ENCODE peak calls at places on chromosome 7, in eight cellular contexts. V is HCT116, D is spleen, W is sigmoid colon, I is K562, B is transverse colon, R is breast epithelium, Q is endothelial cell of umbilical vein. J is an unnamed sample.
A peak's percentile ranks its signal among the peaks of the same experiment; 100 is the strongest.

GRCh38 chr7:98281757-98282652 is 519 bp downstream of the BRI3 start:
- DNase-seq in W (peak; percentile 78), Q (peak; percentile 32), B (peak; percentile 45), I (peak; percentile 26), V (no peak), R (peak; percentile 41), D (peak; percentile 95), J (peak; percentile 46)

GRCh38 chr7:155201325-155202087 is 96.2 kb upstream of the INSIG1 start:
- DNase-seq in D (no peak), R (no peak), I (no peak), V (no peak), B (no peak), Q (no peak), W (no peak), J (no peak)

GRCh38 chr7:81626008-81626407 is 143.8 kb downstream of the HGF start:
- DNase-seq in R (no peak), Q (peak; percentile 10), D (no peak), V (no peak), I (no peak), W (no peak), B (no peak), J (no peak)

GRCh38 chr7:141027043-141027442 is 12.3 kb upstream of the MRPS33 start:
- DNase-seq in R (no peak), V (no peak), B (no peak), I (no peak), Q (no peak), W (no peak), D (no peak), J (no peak)

GRCh38 chr7:73519867-73520672 is 2.0 kb downstream of the BAZ1B start:
- DNase-seq in Q (no peak), W (no peak), I (peak; percentile 67), D (peak; percentile 62), R (no peak), V (no peak), B (peak; percentile 12), J (no peak)

GRCh38 chr7:37433166-37433565 is 15.5 kb downstream of the ELMO1 start:
- DNase-seq in B (no peak), D (no peak), R (no peak), Q (peak; percentile 36), W (no peak), V (no peak), I (peak; percentile 11), J (no peak)

GRCh38 chr7:54995631-54996340 is 23.0 kb upstream of the EGFR start:
- DNase-seq in D (no peak), B (no peak), Q (peak; percentile 80), I (peak; percentile 18), W (no peak), V (peak; percentile 71), R (no peak), J (no peak)

GRCh38 chr7:36638140-36638539 is 86.2 kb downstream of the AOAH start:
- DNase-seq in D (no peak), I (no peak), R (no peak), B (no peak), V (no peak), W (no peak), Q (no peak), J (no peak)

GRCh38 chr7:137501561-137501960 is 158.0 kb upstream of the PTN start:
- DNase-seq in W (no peak), B (no peak), I (no peak), Q (no peak), D (no peak), R (no peak), V (no peak), J (no peak)

GRCh38 chr7:8125680-8126444 is 136.1 kb downstream of the ICA1 start:
- DNase-seq in R (peak; percentile 20), D (peak; percentile 91), B (peak; percentile 42), W (no peak), Q (no peak), V (no peak), I (no peak), J (peak; percentile 38)

DNA sequence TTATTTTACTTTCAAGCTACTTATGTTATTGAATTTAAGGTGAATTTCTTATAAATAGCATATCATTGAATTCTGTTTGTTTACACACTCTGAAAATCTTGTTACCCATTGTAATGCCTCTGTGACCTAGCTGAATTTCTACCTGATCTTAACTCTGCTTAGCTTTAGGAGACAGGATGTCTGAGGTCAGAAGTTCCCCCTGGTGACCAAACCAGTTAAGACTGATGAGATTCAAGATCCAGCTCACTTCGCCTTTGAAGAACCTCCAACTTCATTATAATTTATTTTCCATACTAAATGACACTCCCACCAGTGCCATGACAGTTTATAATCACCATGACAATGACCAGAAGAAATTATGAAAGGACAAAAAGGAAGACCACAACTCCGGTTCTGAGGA is 213.4 kb upstream of the CDC14C start:
- DNase-seq in I (no peak), W (no peak), V (no peak), Q (no peak), B (no peak), R (no peak), D (no peak), J (no peak)
- TF ChIP-seq POLR2AphosphoS5 in I (no peak), W (no peak), V (no peak), Q (no peak), B (no peak), R (no peak), D (no peak), J (no peak)

GRCh38 chr7:50317697-50318640 is 13.5 kb downstream of the IKZF1 start:
- DNase-seq in W (no peak), D (peak; percentile 85), V (no peak), R (no peak), I (no peak), B (no peak), Q (no peak), J (no peak)
- H3K27me3 ChIP-seq in W (no peaks in the 10 kb centered on the region), D (no peaks in the 10 kb centered on the region), V (peaks cover 22% of the 10 kb centered on the region), R (peaks cover 4% of the 10 kb centered on the region), I (no peaks in the 10 kb centered on the region), B (no peaks in the 10 kb centered on the region), Q (no peaks in the 10 kb centered on the region), J (peaks cover 11% of the 10 kb centered on the region)

DNA sequence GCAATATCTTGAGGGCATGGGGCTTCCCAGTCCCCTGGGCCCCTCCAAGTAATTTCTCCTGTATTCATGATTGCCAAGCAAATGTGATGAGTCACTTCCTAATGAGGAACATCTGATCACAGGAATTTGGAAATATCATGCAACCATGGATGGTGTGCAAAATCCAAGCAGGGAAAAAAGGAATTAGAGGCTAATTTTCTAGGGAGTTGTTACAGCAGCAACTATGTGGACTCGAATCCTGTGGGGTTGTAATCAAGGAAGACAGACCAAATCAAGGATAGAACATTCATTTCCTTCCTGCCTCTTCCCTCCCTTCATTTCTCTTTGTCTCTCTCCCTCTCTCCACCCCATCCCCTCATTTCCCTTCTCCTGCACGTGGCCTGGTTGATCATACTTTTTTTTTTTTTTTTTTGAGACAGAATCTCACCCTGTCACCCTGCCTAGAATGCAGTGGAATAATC is 23.9 kb upstream of the AGFG2 start:
- DNase-seq in W (no peak), B (no peak), V (no peak), Q (peak; percentile 60), D (no peak), I (no peak), R (no peak), J (no peak)
- TF ChIP-seq POLR2AphosphoS5 in W (no peak), B (no peak), V (no peak), Q (peak; percentile 20), D (no peak), I (no peak), R (no peak), J (no peak)

GRCh38 chr7:151385626-151386300 is 24.1 kb downstream of the WDR86 start:
- DNase-seq in V (no peak), R (no peak), B (no peak), I (no peak), D (no peak), W (no peak), Q (no peak), J (no peak)
- H3K27me3 ChIP-seq in V (no peaks in the 10 kb centered on the region), R (no peaks in the 10 kb centered on the region), B (peaks cover 28% of the 10 kb centered on the region), I (peaks cover 83% of the 10 kb centered on the region), D (peaks cover 46% of the 10 kb centered on the region), W (peaks cover 12% of the 10 kb centered on the region), Q (peaks cover 16% of the 10 kb centered on the region), J (peaks cover 25% of the 10 kb centered on the region)

GRCh38 chr7:27243340-27244163 is 950 bp downstream of the EVX1 start:
- DNase-seq in D (no peak), I (no peak), W (no peak), V (no peak), Q (no peak), R (no peak), B (peak; percentile 10), J (no peak)
- TF ChIP-seq POLR2AphosphoS5 in D (no peak), I (no peak), W (no peak), V (no peak), Q (no peak), R (no peak), B (no peak), J (no peak)

GRCh38 chr7:407706-408539 is 111.7 kb downstream of the PDGFA start:
- DNase-seq in I (no peak), R (no peak), B (no peak), D (peak; percentile 41), Q (no peak), W (no peak), V (no peak), J (peak; percentile 17)
- H3K27me3 ChIP-seq in I (peaks cover 72% of the 10 kb centered on the region), R (peaks cover 2% of the 10 kb centered on the region), B (peaks cover 2% of the 10 kb centered on the region), D (peaks cover 25% of the 10 kb centered on the region), Q (peaks cover 4% of the 10 kb centered on the region), W (no peaks in the 10 kb centered on the region), V (peaks cover 20% of the 10 kb centered on the region), J (no peaks in the 10 kb centered on the region)

GRCh38 chr7:102268635-102269034 is 18.0 kb upstream of the SH2B2 start:
- DNase-seq in D (no peak), Q (no peak), V (no peak), W (no peak), R (no peak), B (no peak), I (no peak), J (no peak)

GRCh38 chr7:102271158-102271798 is 15.4 kb upstream of the SH2B2 start:
- DNase-seq in I (no peak), D (no peak), B (no peak), W (no peak), Q (no peak), V (no peak), R (no peak), J (no peak)

GRCh38 chr7:102272075-102272916 is 14.4 kb upstream of the SH2B2 start:
- DNase-seq in W (peak; percentile 85), I (peak; percentile 81), B (peak; percentile 83), D (peak; percentile 93), Q (peak; percentile 56), V (peak; percentile 47), R (peak; percentile 50), J (peak; percentile 82)

GRCh38 chr7:102272917-102273748 is 13.5 kb upstream of the SH2B2 start:
- DNase-seq in D (no peak), B (no peak), V (no peak), R (no peak), Q (no peak), I (no peak), W (no peak), J (no peak)

GRCh38 chr7:102270176-102270887 is 16.3 kb upstream of the SH2B2 start:
- DNase-seq in B (no peak), V (no peak), D (no peak), Q (no peak), W (no peak), R (no peak), I (no peak), J (no peak)
- TF ChIP-seq POLR2AphosphoS5 in B (no peak), V (no peak), D (peak; percentile 7), Q (no peak), W (no peak), R (no peak), I (no peak), J (no peak)

GRCh38 chr7:315516-316265 is 25.7 kb downstream of the FOXL3 start:
- DNase-seq in Q (no peak), D (peak; percentile 38), W (no peak), R (no peak), V (no peak), B (no peak), I (no peak), J (no peak)
- H3K27me3 ChIP-seq in Q (peaks cover 17% of the 10 kb centered on the region), D (peaks cover 68% of the 10 kb centered on the region), W (no peaks in the 10 kb centered on the region), R (peaks cover 12% of the 10 kb centered on the region), V (peaks cover 13% of the 10 kb centered on the region), B (peaks cover 3% of the 10 kb centered on the region), I (peaks cover 76% of the 10 kb centered on the region), J (peaks cover 50% of the 10 kb centered on the region)

J was measured in stomach.